ENCODE peak calls at places on chromosomes 4 and X, in nine cellular contexts. O is activated CD4-positive, alpha-beta T cell treated with anti-CD3 and anti-CD28 coated beads, Interleukin-2, amount 10 ng/mL, durations not matched to agents 7 days and 5 days; A is stimulated activated CD4-positive, alpha-beta T cell treated with anti-CD3 and anti-CD28 coated beads, Interleukin-15, amount 100 ng/mL, for 1 hour; G is naive B cell; U is mucosa of descending colon; E is SW480; C is HS-5; D is epithelial cell of esophagus; Y is Karpas-422. W is an unnamed sample.

GRCh38 chr4:186621959-186622553 is 66.7 kb upstream of the MTNR1A start:
- DNase-seq in O (no peak), A (no peak), G (no peak), U (no peak), E (no peak), C (peak), D (peak), Y (no peak), W (no peak)

GRCh38 chr4:15547392-15547791 is 77.7 kb downstream of the CC2D2A start:
- DNase-seq in O (peak), A (no peak), G (no peak), U (no peak), E (no peak), C (no peak), D (no peak), Y (no peak), W (no peak)

GRCh38 chr4:100736651-100737450 is 219.0 kb upstream of the EMCN start:
- DNase-seq in O (no peak), A (no peak), G (no peak), U (no peak), E (no peak), C (peak), D (peak), Y (no peak), W (peak)

GRCh38 chrX:47247206-47247998 is 14.6 kb downstream of the USP11 start:
- DNase-seq in O (no peak), A (no peak), G (no peak), U (no peak), E (no peak), C (no peak), D (no peak), Y (no peak), W (no peak)

GRCh38 chr4:87716350-87717041 is 66.4 kb downstream of the DMP1 start:
- DNase-seq in O (no peak), A (no peak), G (no peak), U (no peak), E (no peak), C (no peak), D (peak), Y (no peak), W (no peak)

GRCh38 chrX:104668550-104668949 is 102.6 kb downstream of the IL1RAPL2 start:
- DNase-seq in O (no peak), A (no peak), G (no peak), U (no peak), E (peak), C (no peak), D (peak), Y (peak), W (no peak)

GRCh38 chrX:129958814-129959492 is 23.5 kb upstream of the BCORL1 start:
- DNase-seq in O (no peak), A (no peak), G (no peak), U (no peak), E (no peak), C (no peak), D (peak), Y (no peak), W (no peak)

GRCh38 chr4:85842540-85842939 is 367.6 kb downstream of the ARHGAP24 start:
- DNase-seq in O (no peak), A (no peak), G (peak), U (no peak), E (no peak), C (no peak), D (no peak), Y (no peak), W (no peak)

GRCh38 chr4:188400456-188400855 is 261.2 kb downstream of the TRIML1 start:
- DNase-seq in O (no peak), A (no peak), G (no peak), U (no peak), E (no peak), C (no peak), D (peak), Y (no peak), W (peak)

GRCh38 chr4:74464291-74464690 is 19.4 kb downstream of the AREG start:
- DNase-seq in O (no peak), A (no peak), G (no peak), U (no peak), E (no peak), C (no peak), D (no peak), Y (no peak), W (no peak)